ENCODE peak calls at places on chromosome 2, in nine cellular contexts. V, L, A, E, Y, I, H, S and K are unnamed samples.

GRCh38 chr2:167462379-167462778 is 574.1 kb downstream of the XIRP2 start:
- DNase-seq in E (no peak), S (no peak), L (no peak), A (no peak), I (no peak), H (no peak), V (no peak), Y (no peak), K (no peak)

GRCh38 chr2:112170495-112170894 is 32.3 kb downstream of the FBLN7 start:
- DNase-seq in S (no peak), V (no peak), H (no peak), A (no peak), L (no peak), E (no peak), I (no peak), Y (no peak), K (no peak)

GRCh38 chr2:75606851-75607798 is 39.5 kb upstream of the MRPL19 start:
- DNase-seq in E (peak), Y (peak), S (no peak), V (no peak), A (no peak), H (peak), L (peak), I (no peak), K (no peak)

GRCh38 chr2:217326238-217327022 is 466.6 kb upstream of the TNP1 start:
- DNase-seq in Y (no peak), V (no peak), E (peak), L (no peak), H (no peak), I (no peak), A (no peak), S (no peak), K (no peak)

GRCh38 chr2:240861547-240861946 is 7.1 kb upstream of the AGXT start:
- DNase-seq in Y (no peak), S (no peak), A (no peak), V (no peak), H (no peak), E (no peak), L (no peak), I (no peak), K (no peak)

GRCh38 chr2:235206980-235207579 is 255.3 kb downstream of the SH3BP4 start:
- DNase-seq in V (no peak), E (no peak), H (no peak), L (no peak), S (no peak), I (no peak), A (peak), Y (no peak), K (no peak)

GRCh38 chr2:10909050-10909995 is 2.4 kb upstream of the KCNF1 start:
- DNase-seq in S (peak), A (no peak), I (no peak), H (peak), L (no peak), V (no peak), E (no peak), Y (no peak), K (no peak)

GRCh38 chr2:1673160-1673944 is 71.0 kb downstream of the PXDN start:
- DNase-seq in I (no peak), A (no peak), Y (no peak), L (no peak), E (no peak), S (no peak), H (no peak), V (no peak), K (no peak)